ENCODE peak calls at places on chromosomes 2 and 18, in ten cellular contexts. D is heart right ventricle; G is mucosa of descending colon; V is SK-N-SH; U is PC-9; Y is upper lobe of left lung; I is right cardiac atrium; N is IMR-90; L is prostate gland; P is CD8-positive, alpha-beta T cell. O is an unnamed sample. For H3K4me1, the result is how much of the 10 kb centered on the place peaks cover.

GRCh38 chr2:9392895-9393757 is 30.2 kb downstream of the ITGB1BP1 start:
- DNase-seq in D (peak), G (no peak), V (no peak), U (no peak), Y (no peak), I (peak), N (no peak), L (no peak), P (no peak), O (no peak)

GRCh38 chr2:8836979-8837794 is at the start of gene KIDINS220:
- DNase-seq in D (peak), G (peak), V (peak), U (peak), Y (peak), I (peak), N (peak), L (peak), P (peak), O (peak)

GRCh38 chr18:74283255-74283554 is 8.6 kb downstream of the CYB5A start:
- DNase-seq in D (no peak), G (no peak), V (no peak), U (peak), Y (no peak), I (no peak), N (no peak), L (no peak), P (no peak), O (no peak)

GRCh38 chr18:79856119-79857080 is 58.7 kb downstream of the KCNG2 start:
- DNase-seq in D (no peak), G (peak), V (peak), U (no peak), Y (peak), I (no peak), N (peak), L (no peak), P (peak), O (peak)

GRCh38 chr2:231683292-231683898 is 24.9 kb upstream of the PTMA start:
- DNase-seq in D (no peak), G (no peak), V (no peak), U (no peak), Y (no peak), I (no peak), N (no peak), L (no peak), P (no peak), O (no peak)

GRCh38 chr2:152347076-152347475 is 12.1 kb downstream of the FMNL2 start:
- DNase-seq in D (no peak), G (no peak), V (no peak), U (peak), Y (peak), I (no peak), N (peak), L (no peak), P (no peak), O (no peak)

GRCh38 chr18:34023471-34023870 is 201.2 kb downstream of the NOL4 start:
- DNase-seq in D (no peak), G (no peak), V (no peak), U (no peak), Y (no peak), I (no peak), N (peak), L (no peak), P (no peak), O (no peak)

GRCh38 chr2:55051026-55051866 is 995 bp upstream of the RTN4 start:
- DNase-seq in D (peak), G (peak), V (peak), U (peak), Y (peak), I (peak), N (peak), L (peak), P (peak), O (peak)

GRCh38 chr2:27261926-27262298 is 935 bp downstream of the SLC30A3 start:
- DNase-seq in D (no peak), G (no peak), V (no peak), U (no peak), Y (no peak), I (no peak), N (no peak), L (no peak), P (no peak), O (no peak)

GRCh38 chr2:39663187-39663930 is 2.4 kb upstream of the TMEM178A start:
- DNase-seq in D (no peak), G (no peak), V (no peak), U (no peak), Y (no peak), I (no peak), N (peak), L (no peak), P (no peak), O (no peak)

GRCh38 chr18:22005191-22005824 is 164.1 kb upstream of the GATA6 start:
- DNase-seq in D (no peak), G (no peak), V (no peak), U (no peak), Y (no peak), I (peak), N (peak), L (no peak), P (no peak), O (no peak)

GRCh38 chr2:41355794-41356193 is 692.0 kb upstream of the PKDCC start:
- DNase-seq in D (no peak), G (no peak), V (no peak), U (no peak), Y (no peak), I (no peak), N (no peak), L (no peak), P (no peak), O (no peak)

GRCh38 chr2:237184192-237184922 is 98.7 kb downstream of the COPS8 start:
- DNase-seq in D (no peak), G (no peak), V (no peak), U (peak), Y (no peak), I (no peak), N (peak), L (no peak), P (no peak), O (no peak)

GRCh38 chr2:235937936-235938335 is 230.2 kb downstream of the GBX2 start:
- DNase-seq in D (no peak), G (no peak), V (no peak), U (no peak), Y (no peak), I (no peak), N (no peak), L (no peak), P (no peak), O (no peak)

GRCh38 chr2:17759805-17760204 is 5.9 kb downstream of the GEN1 start:
- DNase-seq in D (no peak), G (no peak), V (no peak), U (no peak), Y (no peak), I (no peak), N (no peak), L (no peak), P (no peak), O (no peak)

GRCh38 chr2:2271471-2271941 is 59.6 kb downstream of the MYT1L start:
- DNase-seq in D (peak), G (no peak), V (peak), U (no peak), Y (no peak), I (peak), N (no peak), L (no peak), P (no peak), O (no peak)

GRCh38 chr2:197167608-197168287 is 142.8 kb downstream of the ANKRD44 start:
- DNase-seq in D (no peak), G (no peak), V (no peak), U (no peak), Y (no peak), I (no peak), N (no peak), L (no peak), P (no peak), O (no peak)

GRCh38 chr2:197165020-197165419 is 145.6 kb downstream of the ANKRD44 start:
- DNase-seq in D (no peak), G (no peak), V (no peak), U (no peak), Y (no peak), I (no peak), N (no peak), L (no peak), P (no peak), O (no peak)

GRCh38 chr2:197161738-197162137 is 148.8 kb downstream of the ANKRD44 start:
- DNase-seq in D (no peak), G (no peak), V (no peak), U (no peak), Y (no peak), I (no peak), N (no peak), L (no peak), P (no peak), O (no peak)

GRCh38 chr2:197159681-197160211 is 150.8 kb downstream of the ANKRD44 start:
- DNase-seq in D (no peak), G (no peak), V (no peak), U (peak), Y (no peak), I (no peak), N (peak), L (no peak), P (no peak), O (no peak)

GRCh38 chr2:197163755-197164753 is 146.5 kb downstream of the ANKRD44 start:
- DNase-seq in D (no peak), G (no peak), V (no peak), U (no peak), Y (no peak), I (peak), N (no peak), L (no peak), P (no peak), O (no peak)
- H3K4me1 ChIP-seq in D (under half), G (under half), V (under half), U (under half), Y (under half), I (under half), N (under half), L (under half), P (half or more), O (under half)

GRCh38 chr2:207149253-207150213 is 16.2 kb downstream of the KLF7 start:
- DNase-seq in D (no peak), G (no peak), V (no peak), U (no peak), Y (no peak), I (peak), N (peak), L (no peak), P (no peak), O (no peak)
- H3K4me1 ChIP-seq in D (half or more), G (under half), V (half or more), U (under half), Y (half or more), I (under half), N (under half), L (under half), P (under half), O (half or more)

GRCh38 chr2:229490167-229490566 is 219.1 kb upstream of the PID1 start:
- DNase-seq in D (no peak), G (no peak), V (no peak), U (no peak), Y (no peak), I (no peak), N (no peak), L (no peak), P (no peak), O (no peak)

GRCh38 chr2:229488232-229488631 is 217.1 kb upstream of the PID1 start:
- DNase-seq in D (no peak), G (no peak), V (no peak), U (no peak), Y (no peak), I (no peak), N (no peak), L (no peak), P (no peak), O (no peak)

GRCh38 chr2:229492034-229492433 is 220.9 kb upstream of the PID1 start:
- DNase-seq in D (no peak), G (no peak), V (no peak), U (no peak), Y (no peak), I (no peak), N (no peak), L (no peak), P (no peak), O (no peak)

GRCh38 chr2:229486673-229487072 is 215.6 kb upstream of the PID1 start:
- DNase-seq in D (no peak), G (no peak), V (no peak), U (no peak), Y (no peak), I (no peak), N (no peak), L (no peak), P (no peak), O (no peak)

GRCh38 chr2:229489016-229489415 is 217.9 kb upstream of the PID1 start:
- DNase-seq in D (no peak), G (no peak), V (peak), U (peak), Y (no peak), I (no peak), N (peak), L (no peak), P (no peak), O (no peak)
- H3K4me1 ChIP-seq in D (under half), G (under half), V (under half), U (under half), Y (under half), I (under half), N (under half), L (under half), P (under half), O (under half)

GRCh38 chr2:179898873-179899272 is 37.5 kb upstream of the ZNF385B start:
- DNase-seq in D (no peak), G (peak), V (peak), U (no peak), Y (no peak), I (no peak), N (peak), L (no peak), P (no peak), O (no peak)
- H3K4me1 ChIP-seq in D (under half), G (under half), V (under half), U (under half), Y (under half), I (under half), N (under half), L (under half), P (under half), O (under half)

GRCh38 chr18:8857806-8858205 is 152.4 kb downstream of the MTCL1 start:
- DNase-seq in D (no peak), G (no peak), V (no peak), U (no peak), Y (no peak), I (no peak), N (no peak), L (no peak), P (no peak), O (no peak)
- H3K4me1 ChIP-seq in D (under half), G (under half), V (under half), U (under half), Y (under half), I (under half), N (under half), L (under half), P (under half), O (under half)

GRCh38 chr2:134119672-134120159 is 134.2 kb upstream of the MGAT5 start:
- DNase-seq in D (peak), G (peak), V (peak), U (peak), Y (peak), I (peak), N (peak), L (peak), P (peak), O (peak)

GRCh38 chr2:134119117-134119671 is 134.7 kb upstream of the MGAT5 start:
- DNase-seq in D (no peak), G (no peak), V (no peak), U (no peak), Y (no peak), I (no peak), N (no peak), L (no peak), P (no peak), O (no peak)

GRCh38 chr2:134120160-134120717 is 133.6 kb upstream of the MGAT5 start:
- DNase-seq in D (no peak), G (peak), V (peak), U (no peak), Y (no peak), I (peak), N (no peak), L (no peak), P (no peak), O (no peak)

GRCh38 chr2:134122610-134123009 is 131.3 kb upstream of the MGAT5 start:
- DNase-seq in D (no peak), G (no peak), V (no peak), U (no peak), Y (no peak), I (no peak), N (no peak), L (no peak), P (no peak), O (no peak)

DNA sequence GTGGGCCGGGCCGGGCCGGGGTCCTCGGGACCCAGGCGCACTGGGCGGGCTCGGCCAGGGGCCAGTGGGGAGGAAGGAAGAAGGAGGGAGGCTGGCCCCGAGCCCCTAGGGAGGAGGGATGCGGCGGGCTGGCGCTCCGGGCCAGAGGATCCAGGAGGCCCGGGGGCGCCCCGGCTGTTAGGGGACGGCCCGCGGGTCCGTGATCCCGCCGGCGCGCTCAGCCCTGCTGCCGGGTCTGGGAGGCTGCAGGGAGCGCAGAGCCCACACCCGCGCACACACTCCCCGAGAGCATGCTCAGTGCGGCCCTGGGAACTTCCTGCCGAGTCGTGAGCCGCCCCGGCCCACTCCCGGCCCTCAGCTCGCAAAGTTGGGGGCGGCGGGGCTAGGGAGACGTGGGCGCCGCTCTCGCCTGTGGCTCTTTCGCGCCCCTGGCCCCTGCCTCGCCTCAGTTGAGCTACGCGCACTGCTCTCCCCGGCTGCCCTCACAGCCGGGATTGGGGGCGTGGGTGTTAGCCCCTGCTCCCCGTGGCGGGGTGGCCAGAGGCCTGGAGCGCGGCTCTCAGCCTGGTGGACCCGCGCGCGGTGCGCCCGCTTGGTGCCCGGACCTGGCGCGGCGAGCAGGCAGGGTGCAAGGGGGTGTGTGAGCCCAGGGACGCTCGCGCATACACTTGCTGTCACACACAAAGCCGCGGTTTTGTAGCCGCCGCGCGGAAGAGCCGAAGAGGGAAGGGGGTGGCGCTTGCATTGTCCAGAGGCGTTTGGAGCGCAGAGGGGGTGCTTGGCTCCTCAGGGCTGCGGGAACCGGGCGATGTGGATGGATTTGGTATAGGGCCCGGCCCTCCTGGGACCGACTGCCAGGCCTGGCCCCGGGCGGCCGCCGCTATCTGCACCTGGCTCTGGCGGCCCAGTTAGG is 132.9 kb upstream of the MGAT5 start:
- DNase-seq in D (peak), G (peak), V (peak), U (no peak), Y (peak), I (peak), N (peak), L (peak), P (peak), O (peak)
- H3K4me1 ChIP-seq in D (half or more), G (half or more), V (under half), U (under half), Y (under half), I (under half), N (under half), L (under half), P (half or more), O (under half)